ENCODE peak calls at places on chromosome 16, in six cellular contexts. N is occipital lobe, I is T-helper 22 cell, G is mesenchymal stem cell, R is brain pericyte, V is SHP77 treated with DMSO at 0.1 percent for 48 hours. B is an unnamed sample.

GRCh38 chr16:5526826-5527225 is 429.2 kb upstream of the EEF2KMT start:
- DNase-seq in R (no peak), V (no peak), I (no peak), N (no peak), G (no peak), B (no peak)

GRCh38 chr16:1996175-1996574 is 6.4 kb downstream of the SYNGR3 start:
- DNase-seq in V (no peak), R (no peak), G (no peak), I (no peak), N (no peak), B (no peak)

GRCh38 chr16:22373662-22374310 is 633 bp downstream of the CDR2 start:
- DNase-seq in G (peak; percentile 43), R (no peak), I (peak; percentile 17), N (peak; percentile 10), V (no peak), B (peak; percentile 8)

GRCh38 chr16:4435668-4436067 is 10.0 kb downstream of the DNAJA3 start:
- DNase-seq in R (no peak), V (no peak), N (no peak), G (no peak), I (no peak), B (no peak)

GRCh38 chr16:11398851-11399250 is 53.6 kb downstream of the RMI2 start:
- DNase-seq in I (no peak), G (no peak), V (no peak), N (no peak), R (no peak), B (no peak)

GRCh38 chr16:3825103-3825502 is 55.4 kb downstream of the CREBBP start:
- DNase-seq in R (no peak), G (peak; percentile 47), N (no peak), I (no peak), V (no peak), B (no peak)

GRCh38 chr16:75640598-75640997 is 6.9 kb downstream of the KARS1 start:
- DNase-seq in I (no peak), R (no peak), G (peak; percentile 92), N (no peak), V (no peak), B (no peak)

GRCh38 chr16:2296662-2297505 is 29.0 kb upstream of the RNPS1 start:
- DNase-seq in V (no peak), R (no peak), N (no peak), I (no peak), G (no peak), B (no peak)

GRCh38 chr16:89224665-89225064 is 7.2 kb downstream of the ZNF778 start:
- DNase-seq in R (no peak), I (no peak), N (no peak), V (no peak), G (no peak), B (no peak)

GRCh38 chr16:3112058-3112880 is at the start of gene ZNF205:
- DNase-seq in G (peak; percentile 74), N (peak; percentile 70), I (no peak), V (no peak), R (no peak), B (peak; percentile 57)

GRCh38 chr16:80804451-80805383 is at the start of gene CDYL2:
- DNase-seq in N (no peak), V (no peak), R (no peak), G (no peak), I (peak; percentile 8), B (no peak)

GRCh38 chr16:58510776-58511628 is 4.3 kb upstream of the SETD6 start:
- DNase-seq in N (no peak), R (no peak), V (no peak), I (no peak), G (no peak), B (no peak)

GRCh38 chr16:24208710-24209109 is 47.4 kb upstream of the CACNG3 start:
- DNase-seq in I (no peak), V (no peak), N (peak; percentile 31), R (no peak), G (no peak), B (no peak)

GRCh38 chr16:85888405-85889331 is 10.3 kb upstream of the IRF8 start:
- DNase-seq in R (no peak), N (no peak), I (no peak), V (no peak), G (peak; percentile 86), B (no peak)

GRCh38 chr16:49456763-49457162 is 83.2 kb downstream of the C16orf78 start:
- DNase-seq in R (no peak), I (no peak), V (no peak), N (no peak), G (no peak), B (no peak)

GRCh38 chr16:51149721-51150158 is 1.3 kb downstream of the SALL1 start:
- DNase-seq in G (peak; percentile 25), I (no peak), R (no peak), N (no peak), V (no peak), B (no peak)

GRCh38 chr16:1327619-1327947 is 5.9 kb upstream of the BAIAP3 start:
- DNase-seq in G (no peak), I (no peak), R (no peak), N (no peak), V (no peak), B (no peak)

GRCh38 chr16:4618645-4619418 is 4.1 kb upstream of the UBALD1 start:
- DNase-seq in R (no peak), N (no peak), G (no peak), I (no peak), V (peak; percentile 31), B (no peak)

GRCh38 chr16:19481291-19481690 is 40.6 kb downstream of the GDE1 start:
- DNase-seq in R (no peak), V (no peak), N (no peak), G (no peak), I (no peak), B (no peak)

GRCh38 chr16:3183445-3184139 is 4.4 kb upstream of the OR1F1 start:
- DNase-seq in G (peak; percentile 41), V (no peak), I (no peak), N (no peak), R (no peak), B (no peak)

GRCh38 chr16:4510747-4511426 is 27.7 kb downstream of the CDIP1 start:
- DNase-seq in G (no peak), N (no peak), R (no peak), I (no peak), V (no peak), B (no peak)

GRCh38 chr16:515175-515962 is 12.1 kb upstream of the CAPN15 start:
- DNase-seq in N (no peak), I (no peak), V (peak; percentile 22), R (no peak), G (no peak), B (no peak)

GRCh38 chr16:74716355-74716754 is 15.7 kb upstream of the MLKL start:
- DNase-seq in G (no peak), N (no peak), I (no peak), V (no peak), R (no peak), B (no peak)

GRCh38 chr16:19912445-19913305 is 28.0 kb upstream of the GPRC5B start:
- DNase-seq in G (peak; percentile 25), I (no peak), N (no peak), R (no peak), V (no peak), B (no peak)

GRCh38 chr16:50552476-50553101 is 4.4 kb downstream of the NKD1 start:
- DNase-seq in G (no peak), R (no peak), V (no peak), I (no peak), N (no peak), B (no peak)

GRCh38 chr16:73565263-73565662 is 517.3 kb upstream of the ZFHX3 start:
- DNase-seq in G (no peak), R (no peak), I (no peak), N (no peak), V (no peak), B (no peak)

GRCh38 chr16:15482748-15483118 is 48.3 kb downstream of the BMERB1 start:
- DNase-seq in I (no peak), N (no peak), G (no peak), R (no peak), V (no peak), B (no peak)

GRCh38 chr16:85555549-85556455 is 57.3 kb upstream of the GSE1 start:
- DNase-seq in G (peak; percentile 89), I (no peak), N (no peak), R (no peak), V (peak; percentile 43), B (peak; percentile 29)

GRCh38 chr16:28491080-28491969 is 549 bp downstream of the CLN3 start:
- DNase-seq in N (no peak), I (no peak), V (no peak), R (no peak), G (peak; percentile 32), B (no peak)

GRCh38 chr16:64983983-64984382 is 137.9 kb downstream of the CDH11 start:
- DNase-seq in I (no peak), V (peak; percentile 38), R (peak; percentile 68), N (peak; percentile 7), G (peak; percentile 92), B (peak; percentile 7)